ENCODE peak calls at places on chromosome 15, in seven cellular contexts. One of them, this sample, is unnamed.

GRCh38 chr15:63372018-63372705 is 9.5 kb downstream of the CA12 start:
- DNase-seq in ELF-1: no peak
- DNase-seq in Panc1: no peak
- DNase-seq in HCEC 1CT: peak; percentile 98
- DNase-seq in non-pigmented ciliary epithelial cell: peak; percentile 75
- DNase-seq in naive thymus-derived CD8-positive, alpha-beta T cell: no peak
- DNase-seq in stimulated activated naive B cell treated with anti-CD40 and anti-IgM and Interleukin-4, amounts not matched to agents 10 μg/mL and 1 μg/mL and 100 μg/mL, for 72 hours: no peak
- DNase-seq in this sample: no peak

GRCh38 chr15:60701261-60702019 is 222.5 kb upstream of the ICE2 start:
- DNase-seq in ELF-1: peak; percentile 11
- DNase-seq in Panc1: no peak
- DNase-seq in HCEC 1CT: no peak
- DNase-seq in non-pigmented ciliary epithelial cell: no peak
- DNase-seq in naive thymus-derived CD8-positive, alpha-beta T cell: no peak
- DNase-seq in stimulated activated naive B cell treated with anti-CD40 and anti-IgM and Interleukin-4, amounts not matched to agents 10 μg/mL and 1 μg/mL and 100 μg/mL, for 72 hours: no peak
- DNase-seq in this sample: no peak

GRCh38 chr15:60580650-60581415 is 101.9 kb upstream of the ICE2 start:
- DNase-seq in ELF-1: no peak
- DNase-seq in Panc1: no peak
- DNase-seq in HCEC 1CT: no peak
- DNase-seq in non-pigmented ciliary epithelial cell: no peak
- DNase-seq in naive thymus-derived CD8-positive, alpha-beta T cell: no peak
- DNase-seq in stimulated activated naive B cell treated with anti-CD40 and anti-IgM and Interleukin-4, amounts not matched to agents 10 μg/mL and 1 μg/mL and 100 μg/mL, for 72 hours: no peak
- DNase-seq in this sample: peak; percentile 83

GRCh38 chr15:51403072-51403878 is 61.8 kb downstream of the GLDN start:
- DNase-seq in ELF-1: no peak
- DNase-seq in Panc1: no peak
- DNase-seq in HCEC 1CT: peak; percentile 34
- DNase-seq in non-pigmented ciliary epithelial cell: peak; percentile 22
- DNase-seq in naive thymus-derived CD8-positive, alpha-beta T cell: no peak
- DNase-seq in stimulated activated naive B cell treated with anti-CD40 and anti-IgM and Interleukin-4, amounts not matched to agents 10 μg/mL and 1 μg/mL and 100 μg/mL, for 72 hours: no peak
- DNase-seq in this sample: no peak

GRCh38 chr15:66156310-66156975 is 97.1 kb downstream of the MEGF11 start:
- DNase-seq in ELF-1: no peak
- DNase-seq in Panc1: no peak
- DNase-seq in HCEC 1CT: no peak
- DNase-seq in non-pigmented ciliary epithelial cell: no peak
- DNase-seq in naive thymus-derived CD8-positive, alpha-beta T cell: no peak
- DNase-seq in stimulated activated naive B cell treated with anti-CD40 and anti-IgM and Interleukin-4, amounts not matched to agents 10 μg/mL and 1 μg/mL and 100 μg/mL, for 72 hours: no peak
- DNase-seq in this sample: no peak

GRCh38 chr15:32743411-32744145 is 25.8 kb downstream of the GREM1 start:
- DNase-seq in ELF-1: peak; percentile 56
- DNase-seq in Panc1: no peak
- DNase-seq in HCEC 1CT: no peak
- DNase-seq in non-pigmented ciliary epithelial cell: no peak
- DNase-seq in naive thymus-derived CD8-positive, alpha-beta T cell: no peak
- DNase-seq in stimulated activated naive B cell treated with anti-CD40 and anti-IgM and Interleukin-4, amounts not matched to agents 10 μg/mL and 1 μg/mL and 100 μg/mL, for 72 hours: no peak
- DNase-seq in this sample: no peak

GRCh38 chr15:33737687-33738606 is 230.3 kb upstream of the CHRM5 start:
- DNase-seq in ELF-1: peak; percentile 68
- DNase-seq in Panc1: peak; percentile 33
- DNase-seq in HCEC 1CT: no peak
- DNase-seq in non-pigmented ciliary epithelial cell: no peak
- DNase-seq in naive thymus-derived CD8-positive, alpha-beta T cell: peak; percentile 7
- DNase-seq in stimulated activated naive B cell treated with anti-CD40 and anti-IgM and Interleukin-4, amounts not matched to agents 10 μg/mL and 1 μg/mL and 100 μg/mL, for 72 hours: no peak
- DNase-seq in this sample: peak; percentile 12

GRCh38 chr15:76075060-76075459 is 15.3 kb downstream of the TMEM266 start:
- DNase-seq in ELF-1: no peak
- DNase-seq in Panc1: no peak
- DNase-seq in HCEC 1CT: no peak
- DNase-seq in non-pigmented ciliary epithelial cell: no peak
- DNase-seq in naive thymus-derived CD8-positive, alpha-beta T cell: no peak
- DNase-seq in stimulated activated naive B cell treated with anti-CD40 and anti-IgM and Interleukin-4, amounts not matched to agents 10 μg/mL and 1 μg/mL and 100 μg/mL, for 72 hours: no peak
- DNase-seq in this sample: no peak

GRCh38 chr15:48190932-48191573 is 412 bp upstream of the CTXN2 start:
- DNase-seq in ELF-1: peak; percentile 82
- DNase-seq in Panc1: no peak
- DNase-seq in HCEC 1CT: peak; percentile 47
- DNase-seq in non-pigmented ciliary epithelial cell: peak; percentile 27
- DNase-seq in naive thymus-derived CD8-positive, alpha-beta T cell: peak; percentile 20
- DNase-seq in stimulated activated naive B cell treated with anti-CD40 and anti-IgM and Interleukin-4, amounts not matched to agents 10 μg/mL and 1 μg/mL and 100 μg/mL, for 72 hours: no peak
- DNase-seq in this sample: peak; percentile 19

This sample was measured in CD4-positive, alpha-beta memory T cell.